ENCODE peak calls at places on chromosomes 3 and 15, in seven cellular contexts. One of them, this sample, is unnamed.

GRCh38 chr3:16842710-16843270 is 42.0 kb upstream of the PLCL2 start:
- DNase-seq in AG04450: no peak
- DNase-seq in anterior cingulate cortex: no peak
- DNase-seq in substantia nigra: no peak
- DNase-seq in HEK293T: no peak
- DNase-seq in GM10248: no peak
- DNase-seq in putamen: no peak
- DNase-seq in this sample: no peak

GRCh38 chr3:82347585-82347984 is 586.1 kb upstream of the GBE1 start:
- DNase-seq in AG04450: no peak
- DNase-seq in GM10248: no peak
- DNase-seq in putamen: no peak
- DNase-seq in substantia nigra: no peak
- DNase-seq in anterior cingulate cortex: no peak
- DNase-seq in HEK293T: no peak
- DNase-seq in this sample: no peak

GRCh38 chr3:32243519-32243918 is 5.0 kb downstream of the CMTM8 start:
- DNase-seq in HEK293T: no peak
- DNase-seq in anterior cingulate cortex: no peak
- DNase-seq in GM10248: no peak
- DNase-seq in AG04450: no peak
- DNase-seq in putamen: no peak
- DNase-seq in substantia nigra: no peak
- DNase-seq in this sample: no peak

GRCh38 chr3:186746008-186746407 is 28.8 kb downstream of the KNG1 start:
- DNase-seq in AG04450: peak
- DNase-seq in putamen: peak
- DNase-seq in substantia nigra: no peak
- DNase-seq in anterior cingulate cortex: no peak
- DNase-seq in HEK293T: no peak
- DNase-seq in GM10248: no peak
- DNase-seq in this sample: peak

GRCh38 chr15:60006203-60006782 is 2.2 kb downstream of the FOXB1 start:
- DNase-seq in putamen: no peak
- DNase-seq in anterior cingulate cortex: no peak
- DNase-seq in GM10248: peak
- DNase-seq in HEK293T: peak
- DNase-seq in substantia nigra: no peak
- DNase-seq in AG04450: no peak
- DNase-seq in this sample: no peak

GRCh38 chr3:29293371-29293770 is 12.5 kb downstream of the RBMS3 start:
- DNase-seq in anterior cingulate cortex: no peak
- DNase-seq in GM10248: no peak
- DNase-seq in putamen: no peak
- DNase-seq in HEK293T: no peak
- DNase-seq in substantia nigra: no peak
- DNase-seq in AG04450: no peak
- DNase-seq in this sample: no peak

GRCh38 chr15:92652576-92652966 is 3.0 kb downstream of the FAM174B start:
- DNase-seq in putamen: no peak
- DNase-seq in anterior cingulate cortex: no peak
- DNase-seq in AG04450: no peak
- DNase-seq in HEK293T: no peak
- DNase-seq in GM10248: no peak
- DNase-seq in substantia nigra: no peak
- DNase-seq in this sample: no peak

GRCh38 chr3:50274371-50275104 is 4.3 kb upstream of the LSMEM2 start:
- DNase-seq in AG04450: no peak
- DNase-seq in anterior cingulate cortex: no peak
- DNase-seq in GM10248: peak
- DNase-seq in putamen: no peak
- DNase-seq in HEK293T: peak
- DNase-seq in substantia nigra: no peak
- DNase-seq in this sample: no peak

GRCh38 chr3:52126036-52126435 is 28.2 kb downstream of the POC1A start:
- DNase-seq in substantia nigra: no peak
- DNase-seq in putamen: no peak
- DNase-seq in anterior cingulate cortex: no peak
- DNase-seq in AG04450: no peak
- DNase-seq in GM10248: no peak
- DNase-seq in HEK293T: no peak
- DNase-seq in this sample: no peak

GRCh38 chr3:126668450-126669401 is 13.8 kb upstream of the TXNRD3 start:
- DNase-seq in substantia nigra: no peak
- DNase-seq in putamen: no peak
- DNase-seq in GM10248: no peak
- DNase-seq in anterior cingulate cortex: no peak
- DNase-seq in AG04450: no peak
- DNase-seq in HEK293T: no peak
- DNase-seq in this sample: no peak

GRCh38 chr3:8301977-8302589 is 199.5 kb upstream of the LMCD1 start:
- DNase-seq in HEK293T: peak
- DNase-seq in putamen: peak
- DNase-seq in substantia nigra: no peak
- DNase-seq in anterior cingulate cortex: no peak
- DNase-seq in AG04450: peak
- DNase-seq in GM10248: peak
- DNase-seq in this sample: no peak

GRCh38 chr15:61115241-61115640 is 113.9 kb downstream of the RORA start:
- DNase-seq in HEK293T: no peak
- DNase-seq in putamen: no peak
- DNase-seq in GM10248: no peak
- DNase-seq in AG04450: no peak
- DNase-seq in substantia nigra: no peak
- DNase-seq in anterior cingulate cortex: no peak
- DNase-seq in this sample: peak

This sample was measured in BJ.